ENCODE peak calls at places on chromosomes 7 and 10, in four cellular contexts. C, I, Q and W are unnamed samples. For H3K27me3 and H3K9me3, the result is how much of the 10 kb centered on the place peaks cover.

GRCh38 chr7:149690688-149691446 is 82.5 kb downstream of the ZNF467 start:
- DNase-seq in C (peak), I (no peak), Q (peak), W (no peak)

GRCh38 chr7:45240187-45240776 is 82.7 kb downstream of the RAMP3 start:
- DNase-seq in C (no peak), I (no peak), Q (peak), W (no peak)

GRCh38 chr10:82888809-82889455 is 1013.9 kb downstream of the NRG3 start:
- DNase-seq in C (peak), I (no peak), Q (no peak), W (no peak)

GRCh38 chr10:8070440-8070839 is 16.0 kb downstream of the GATA3 start:
- DNase-seq in C (no peak), I (no peak), Q (no peak), W (no peak)

GRCh38 chr7:94838717-94839116 is 68.7 kb upstream of the PPP1R9A start:
- DNase-seq in C (no peak), I (no peak), Q (no peak), W (no peak)

GRCh38 chr10:33039167-33039566 is 81.1 kb upstream of the ITGB1 start:
- DNase-seq in C (no peak), I (no peak), Q (no peak), W (no peak)

GRCh38 chr7:91609525-91609924 is 271.0 kb downstream of the MTERF1 start:
- DNase-seq in C (no peak), I (no peak), Q (no peak), W (no peak)

GRCh38 chr7:31410265-31410664 is 69.7 kb upstream of the NEUROD6 start:
- DNase-seq in C (no peak), I (no peak), Q (no peak), W (no peak)

GRCh38 chr10:1201010-1201807 is 145.0 kb downstream of the WDR37 start:
- DNase-seq in C (no peak), I (no peak), Q (no peak), W (peak)

GRCh38 chr7:31051598-31052503 is at the start of gene ADCYAP1R1:
- DNase-seq in C (peak), I (no peak), Q (peak), W (no peak)

GRCh38 chr7:2096692-2097380 is 135.9 kb downstream of the MAD1L1 start:
- DNase-seq in C (no peak), I (no peak), Q (no peak), W (peak)

DNA sequence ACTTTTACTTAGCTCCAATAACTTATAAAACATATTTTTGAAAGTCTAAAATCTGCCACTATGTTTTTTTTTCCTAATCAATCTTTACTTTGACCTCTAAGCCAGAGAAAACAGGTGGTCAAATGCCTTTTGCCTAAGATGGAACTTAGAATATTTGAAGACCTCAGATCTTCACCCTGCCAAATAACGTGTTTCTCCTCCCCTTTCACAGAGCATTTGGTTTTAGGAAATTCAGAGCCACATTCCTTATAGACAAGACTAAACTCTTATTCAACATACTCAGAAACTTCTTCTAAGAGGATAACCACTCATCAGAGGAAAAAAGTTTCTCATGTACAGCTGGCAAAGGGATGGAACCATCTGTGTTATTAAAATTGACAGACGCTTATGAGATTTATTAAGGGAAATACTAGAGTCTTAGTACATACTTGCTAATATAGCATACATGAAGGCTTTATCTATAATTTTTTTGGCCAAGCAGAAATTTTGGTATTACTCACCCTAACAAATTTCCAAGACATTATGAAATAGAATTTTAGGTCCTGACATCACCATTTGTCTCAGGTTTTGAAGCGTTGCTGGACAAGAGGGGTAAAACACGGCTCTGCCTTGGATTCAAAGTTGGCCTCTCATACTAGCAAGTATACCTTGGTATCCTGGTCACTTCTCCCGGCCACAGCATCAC is 2.6 kb upstream of the EGFR start:
- DNase-seq in C (no peak), I (no peak), Q (no peak), W (no peak)
- H3K27me3 ChIP-seq in C (half or more), I (under half), Q (half or more), W (under half)

DNA sequence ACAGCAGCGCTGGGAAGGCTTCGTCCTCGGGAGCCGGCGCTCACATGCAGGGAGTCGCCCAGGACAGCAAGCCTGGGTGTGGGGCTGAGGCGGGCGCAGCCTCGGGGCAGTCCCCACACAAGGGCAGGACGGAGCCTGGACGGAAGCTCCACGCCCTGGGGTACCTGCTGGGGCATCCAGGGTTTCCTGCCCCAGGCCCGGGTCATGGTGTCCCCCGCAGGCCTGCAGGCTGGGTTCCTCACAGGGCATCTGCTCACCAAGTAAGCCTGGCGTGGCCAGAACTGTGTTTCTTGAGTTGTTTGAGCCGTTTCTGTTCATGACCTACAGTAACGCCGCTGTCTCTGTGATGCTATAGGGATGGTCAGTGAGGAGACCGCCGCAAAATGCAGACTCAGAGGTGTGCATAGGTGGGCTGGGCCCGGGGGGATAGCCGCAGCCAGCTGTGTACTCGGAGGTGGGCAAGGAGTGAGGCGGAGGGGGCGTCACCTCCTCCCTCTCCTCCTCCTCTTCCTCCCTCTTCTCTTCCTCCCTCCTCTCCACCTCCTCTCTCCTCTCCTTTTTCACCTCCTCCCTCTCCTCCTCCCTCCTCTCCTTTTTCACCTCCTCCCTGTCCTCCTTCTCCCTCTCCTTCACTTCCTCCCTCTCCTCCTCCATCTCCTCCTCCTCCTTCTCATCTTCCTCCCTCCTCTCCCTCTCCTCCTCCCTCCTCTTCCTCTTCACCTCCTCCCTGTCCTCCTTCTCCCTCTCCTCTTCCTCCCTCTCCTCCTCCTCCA is 438.9 kb downstream of the DNAJB6 start:
- DNase-seq in C (no peak), I (no peak), Q (no peak), W (no peak)
- H3K9me3 ChIP-seq in C (under half), I (under half), Q (under half), W (under half)

DNA sequence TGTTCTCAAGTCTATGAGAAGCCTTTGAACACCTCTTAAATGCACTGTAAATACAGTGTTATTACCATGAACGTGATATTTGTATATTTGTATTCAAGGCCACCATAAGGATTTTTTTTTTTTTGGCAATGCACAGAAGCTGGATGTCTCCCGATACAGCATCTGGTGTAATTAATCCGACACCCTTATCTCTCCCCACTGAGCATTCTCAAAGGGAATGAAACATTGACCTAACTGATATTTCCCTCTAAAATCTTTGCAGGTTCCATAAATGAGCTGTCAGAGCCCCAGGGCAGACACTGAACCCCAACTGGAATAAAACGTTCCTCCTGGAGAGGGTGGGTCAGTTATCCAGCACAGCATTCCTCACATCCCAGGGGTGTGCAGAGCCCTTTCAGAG is 316.6 kb downstream of the PAXIP1 start:
- DNase-seq in C (no peak), I (no peak), Q (no peak), W (no peak)
- H3K4me3 ChIP-seq in C (no peak), I (no peak), Q (no peak), W (no peak)

DNA sequence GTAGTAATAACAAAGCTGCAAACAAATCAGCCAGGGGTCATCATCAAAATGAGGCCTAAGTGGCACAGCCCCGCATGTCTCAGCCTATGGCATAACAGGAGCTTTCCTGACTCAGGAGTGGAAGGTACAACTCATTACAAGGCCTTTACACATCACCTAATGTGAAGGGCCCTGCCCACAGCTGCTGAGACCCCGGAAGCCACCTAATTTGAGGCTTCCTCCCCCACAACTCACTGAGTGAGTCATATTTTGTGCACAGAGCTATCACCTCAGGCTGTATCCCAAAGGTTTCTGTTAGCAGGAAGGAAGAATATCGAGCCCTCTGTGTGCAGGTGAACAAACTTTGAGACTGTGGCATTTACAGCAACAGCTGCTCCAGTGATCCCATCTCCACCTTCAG is 20.5 kb downstream of the HTR5A start:
- DNase-seq in C (no peak), I (no peak), Q (no peak), W (no peak)
- H3K27me3 ChIP-seq in C (under half), I (under half), Q (under half), W (under half)

GRCh38 chr7:159031135-159031701 is 113.4 kb downstream of the VIPR2 start:
- DNase-seq in C (peak), I (peak), Q (peak), W (peak)

GRCh38 chr7:159030490-159031134 is 114.1 kb downstream of the VIPR2 start:
- DNase-seq in C (peak), I (peak), Q (peak), W (peak)

GRCh38 chr7:159032310-159032709 is 112.4 kb downstream of the VIPR2 start:
- DNase-seq in C (no peak), I (peak), Q (no peak), W (no peak)

GRCh38 chr7:159032753-159033472 is 111.8 kb downstream of the VIPR2 start:
- DNase-seq in C (no peak), I (peak), Q (no peak), W (no peak)

DNA sequence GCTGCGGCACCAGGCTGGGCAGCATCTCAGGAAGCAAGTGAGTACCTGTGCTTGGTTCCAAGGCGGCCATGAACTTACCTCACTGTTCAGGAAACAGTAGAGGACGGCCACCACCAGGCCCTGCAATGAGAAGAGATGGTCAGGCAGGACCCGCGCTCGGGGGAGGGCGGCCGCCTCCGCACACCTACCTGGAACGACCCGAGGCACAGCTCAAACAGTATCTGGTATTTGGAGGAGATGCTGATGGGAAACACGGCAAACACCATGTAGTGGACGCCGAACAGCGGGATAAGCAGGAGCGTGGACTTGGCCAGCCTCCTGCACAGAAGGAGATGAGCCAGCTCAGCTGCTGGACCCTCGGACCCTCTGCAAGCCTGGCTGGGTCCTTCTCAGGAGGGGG is 112.9 kb downstream of the VIPR2 start:
- DNase-seq in C (no peak), I (peak), Q (no peak), W (peak)
- H3K9me3 ChIP-seq in C (under half), I (under half), Q (under half), W (under half)

GRCh38 chr7:131103997-131104396 is 223.7 kb upstream of the MKLN1 start:
- DNase-seq in C (no peak), I (no peak), Q (no peak), W (no peak)
- H3K4me3 ChIP-seq in C (no peak), I (peak), Q (peak), W (peak)

DNA sequence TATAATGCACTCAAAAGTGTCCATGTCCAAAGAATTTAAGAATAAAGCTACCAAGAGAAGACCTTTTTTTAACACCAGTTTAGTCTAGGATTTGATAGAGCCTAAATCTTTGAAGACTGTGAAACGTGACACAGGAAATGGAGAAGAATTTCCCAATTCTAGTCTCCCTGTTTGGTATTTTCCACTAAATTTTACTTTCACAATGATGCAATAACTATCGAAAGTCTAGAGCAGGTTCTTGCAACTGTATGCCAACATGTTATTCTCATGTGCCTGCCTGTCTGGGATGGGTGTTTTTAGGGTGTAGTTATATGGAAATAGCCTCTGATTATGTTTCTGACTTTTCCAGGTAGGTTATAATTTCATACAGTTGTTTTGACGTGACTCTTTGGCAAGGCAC is 6.9 kb upstream of the MXI1 start:
- DNase-seq in C (no peak), I (no peak), Q (no peak), W (no peak)
- H3K27me3 ChIP-seq in C (half or more), I (under half), Q (under half), W (under half)